ENCODE peak calls at places on chromosome 12, in six cellular contexts. Z is A549, J is ascending aorta, G is lower lobe of right lung, H is HCT116, P is psoas muscle. K is an unnamed sample. For H3K9me3, the result is how much of the 10 kb centered on the place peaks cover.

GRCh38 chr12:51788876-51789275 is 59.6 kb downstream of the FIGNL2 start:
- DNase-seq in Z (no peak), J (no peak), G (no peak), H (no peak), P (no peak), K (no peak)

GRCh38 chr12:77062846-77063461 is 2.4 kb downstream of the E2F7 start:
- DNase-seq in Z (no peak), J (no peak), G (no peak), H (no peak), P (no peak), K (no peak)

GRCh38 chr12:5227722-5228274 is 184.1 kb downstream of the KCNA5 start:
- DNase-seq in Z (no peak), J (no peak), G (no peak), H (no peak), P (no peak), K (no peak)

GRCh38 chr12:39199371-39199770 is 243.5 kb downstream of the KIF21A start:
- DNase-seq in Z (no peak), J (no peak), G (no peak), H (no peak), P (no peak), K (no peak)

GRCh38 chr12:115648463-115648862 is 629.0 kb downstream of the MED13L start:
- DNase-seq in Z (no peak), J (no peak), G (no peak), H (no peak), P (no peak), K (no peak)

GRCh38 chr12:7209958-7210357 is 20.5 kb downstream of the PEX5 start:
- DNase-seq in Z (no peak), J (no peak), G (no peak), H (no peak), P (no peak), K (no peak)

GRCh38 chr12:47039756-47040155 is 39.7 kb upstream of the PCED1B start:
- DNase-seq in Z (peak), J (no peak), G (no peak), H (no peak), P (no peak), K (no peak)

GRCh38 chr12:64733857-64734256 is 25.3 kb downstream of the GNS start:
- DNase-seq in Z (peak), J (peak), G (no peak), H (peak), P (peak), K (peak)

GRCh38 chr12:76042147-76042546 is 10.6 kb upstream of the PHLDA1 start:
- DNase-seq in Z (no peak), J (no peak), G (no peak), H (no peak), P (no peak), K (no peak)

GRCh38 chr12:54159140-54159539 is 29.6 kb downstream of the SMUG1 start:
- DNase-seq in Z (no peak), J (no peak), G (no peak), H (peak), P (no peak), K (no peak)

GRCh38 chr12:16424531-16424930 is 77.1 kb downstream of the MGST1 start:
- DNase-seq in Z (no peak), J (no peak), G (no peak), H (no peak), P (no peak), K (no peak)

GRCh38 chr12:69927145-69927544 is 102.1 kb downstream of the MYRFL start:
- DNase-seq in Z (no peak), J (no peak), G (no peak), H (no peak), P (no peak), K (no peak)

GRCh38 chr12:65858831-65859230 is 34.5 kb downstream of the HMGA2 start:
- DNase-seq in Z (no peak), J (no peak), G (no peak), H (no peak), P (no peak), K (no peak)

GRCh38 chr12:7190268-7191055 is 976 bp downstream of the PEX5 start:
- DNase-seq in Z (peak), J (peak), G (peak), H (no peak), P (peak), K (no peak)

GRCh38 chr12:95205685-95206084 is 11.6 kb downstream of the FGD6 start:
- DNase-seq in Z (peak), J (peak), G (no peak), H (no peak), P (no peak), K (peak)

GRCh38 chr12:116337312-116337711 is 59.8 kb upstream of the MED13L start:
- DNase-seq in Z (no peak), J (no peak), G (no peak), H (no peak), P (no peak), K (no peak)

GRCh38 chr12:63857771-63858670 is 13.5 kb downstream of the SRGAP1 start:
- DNase-seq in Z (peak), J (no peak), G (no peak), H (no peak), P (no peak), K (no peak)

GRCh38 chr12:120861074-120861795 is 42.9 kb downstream of the SPPL3 start:
- DNase-seq in Z (no peak), J (no peak), G (no peak), H (no peak), P (no peak), K (no peak)

GRCh38 chr12:44246481-44247105 is 410.7 kb downstream of the TMEM117 start:
- DNase-seq in Z (no peak), J (no peak), G (no peak), H (no peak), P (no peak), K (no peak)

GRCh38 chr12:46383654-46384450 is 11.3 kb upstream of the SLC38A2 start:
- DNase-seq in Z (peak), J (peak), G (peak), H (peak), P (peak), K (peak)

GRCh38 chr12:9673404-9674225 is 4.1 kb downstream of the CLEC2D start:
- DNase-seq in Z (peak), J (peak), G (peak), H (peak), P (peak), K (peak)

GRCh38 chr12:75087656-75088055 is 122.0 kb downstream of the KCNC2 start:
- DNase-seq in Z (peak), J (no peak), G (no peak), H (peak), P (no peak), K (no peak)

GRCh38 chr12:15116073-15116472 is 105.1 kb downstream of the RERG start:
- DNase-seq in Z (no peak), J (no peak), G (no peak), H (no peak), P (no peak), K (no peak)

GRCh38 chr12:6818246-6819006 is 3.2 kb upstream of the GPR162 start:
- DNase-seq in Z (no peak), J (no peak), G (no peak), H (no peak), P (no peak), K (no peak)

GRCh38 chr12:43284441-43284840 is 267.6 kb downstream of the ADAMTS20 start:
- DNase-seq in Z (no peak), J (no peak), G (no peak), H (no peak), P (no peak), K (no peak)

GRCh38 chr12:20624718-20625117 is 70.4 kb upstream of the SLCO1C1 start:
- DNase-seq in Z (peak), J (no peak), G (no peak), H (peak), P (no peak), K (no peak)

GRCh38 chr12:125171267-125171666 is 106.0 kb downstream of the AACS start:
- DNase-seq in Z (no peak), J (no peak), G (no peak), H (no peak), P (no peak), K (no peak)

GRCh38 chr12:91355150-91356006 is 172.8 kb upstream of the DCN start:
- DNase-seq in Z (peak), J (peak), G (peak), H (peak), P (peak), K (no peak)

GRCh38 chr12:21657336-21658077 is at the start of gene LDHB:
- DNase-seq in Z (peak), J (peak), G (peak), H (peak), P (peak), K (peak)

GRCh38 chr12:10385181-10385613 is 4.6 kb downstream of the KLRK1 start:
- DNase-seq in Z (peak), J (no peak), G (no peak), H (no peak), P (no peak), K (no peak)

GRCh38 chr12:6769003-6769389 is 2.8 kb downstream of the PTMS start:
- DNase-seq in Z (peak), J (no peak), G (no peak), H (no peak), P (peak), K (no peak)

GRCh38 chr12:26647091-26647490 is 185.9 kb downstream of the ITPR2 start:
- DNase-seq in Z (no peak), J (no peak), G (no peak), H (no peak), P (no peak), K (no peak)
- H3K9me3 ChIP-seq in Z (under half), J (under half), G (under half), H (under half), P (under half), K (under half)

GRCh38 chr12:26948309-26948708 is 10.0 kb downstream of the FGFR1OP2 start:
- DNase-seq in Z (no peak), J (no peak), G (no peak), H (no peak), P (no peak), K (no peak)
- H3K9me3 ChIP-seq in Z (under half), J (under half), G (under half), H (under half), P (under half), K (under half)

GRCh38 chr12:3134526-3135135 is 57.5 kb downstream of the TSPAN9 start:
- DNase-seq in Z (no peak), J (no peak), G (no peak), H (no peak), P (no peak), K (no peak)
- H3K9me3 ChIP-seq in Z (under half), J (under half), G (under half), H (under half), P (under half), K (under half)

DNA sequence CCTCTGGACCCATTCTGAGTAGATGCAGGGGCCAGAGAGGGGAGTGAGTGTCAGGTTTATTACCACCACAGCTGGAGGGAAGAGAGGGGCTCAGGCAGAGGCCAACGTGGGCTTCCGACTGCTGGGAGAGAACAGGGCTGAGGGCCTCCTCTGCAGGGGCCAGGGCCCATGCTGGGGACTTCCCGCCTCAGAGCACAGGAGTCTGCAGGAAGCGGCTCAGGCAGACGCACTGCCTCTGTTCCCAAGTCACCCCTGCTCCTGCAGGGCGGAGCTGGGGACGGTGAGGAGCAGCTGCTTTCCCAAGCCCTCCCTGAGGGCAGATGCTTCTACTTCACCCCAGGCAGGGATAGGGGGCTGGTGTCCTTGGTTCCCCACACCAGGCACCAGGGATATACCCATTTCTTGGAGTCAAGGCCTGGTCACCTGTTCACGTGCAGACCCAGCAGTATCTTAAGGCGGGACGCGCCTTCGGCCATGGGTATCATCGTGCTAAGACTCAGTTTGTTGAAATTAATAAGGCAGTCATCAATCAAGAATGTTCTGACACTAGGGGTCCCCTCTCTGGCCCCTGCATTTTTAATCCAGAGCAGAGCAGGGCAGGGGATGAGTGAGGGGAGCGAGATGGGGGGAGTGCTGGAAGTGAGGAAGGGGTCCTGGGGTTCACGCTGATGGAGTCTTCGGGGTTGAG is 100.0 kb downstream of the PIWIL1 start:
- DNase-seq in Z (no peak), J (no peak), G (peak), H (no peak), P (no peak), K (peak)
- H3K9me3 ChIP-seq in Z (under half), J (under half), G (under half), H (under half), P (under half), K (under half)

DNA sequence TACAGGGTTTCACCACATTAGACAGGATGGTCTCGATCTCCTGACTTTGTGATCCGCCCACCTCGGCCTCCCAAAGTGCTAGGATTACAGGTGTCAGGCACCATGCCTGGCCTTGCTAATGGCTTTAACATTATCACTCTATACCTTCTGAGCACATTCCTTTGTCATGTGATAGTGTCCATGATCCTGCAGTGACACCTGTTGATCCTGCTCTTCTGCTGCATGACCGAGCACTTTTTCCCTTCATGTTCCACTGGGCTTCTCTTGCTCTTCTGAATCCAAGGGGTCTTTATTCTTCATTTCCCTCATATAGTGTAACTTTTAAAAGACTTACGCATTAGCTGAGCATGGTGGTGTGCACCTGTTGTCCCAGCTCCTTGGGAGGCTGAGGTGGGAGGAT is 11.6 kb downstream of the ZNF268 start:
- DNase-seq in Z (no peak), J (no peak), G (no peak), H (no peak), P (no peak), K (no peak)
- H3K9me3 ChIP-seq in Z (half or more), J (half or more), G (half or more), H (under half), P (half or more), K (under half)

GRCh38 chr12:56189336-56189917 is at the start of gene SMARCC2:
- DNase-seq in Z (peak), J (peak), G (peak), H (peak), P (peak), K (peak)
- H3K9me3 ChIP-seq in Z (under half), J (under half), G (under half), H (under half), P (under half), K (under half)

GRCh38 chr12:132367401-132367851 is 38.0 kb upstream of the GALNT9 start:
- DNase-seq in Z (no peak), J (no peak), G (peak), H (no peak), P (no peak), K (peak)
- H3K9me3 ChIP-seq in Z (under half), J (under half), G (under half), H (under half), P (under half), K (under half)

GRCh38 chr12:133061954-133062353 is 18.8 kb upstream of the ZNF140 start:
- DNase-seq in Z (no peak), J (no peak), G (no peak), H (no peak), P (no peak), K (no peak)

GRCh38 chr12:133058203-133059125 is 21.2 kb downstream of the ZNF84 start:
- DNase-seq in Z (peak), J (no peak), G (no peak), H (no peak), P (no peak), K (no peak)

DNA sequence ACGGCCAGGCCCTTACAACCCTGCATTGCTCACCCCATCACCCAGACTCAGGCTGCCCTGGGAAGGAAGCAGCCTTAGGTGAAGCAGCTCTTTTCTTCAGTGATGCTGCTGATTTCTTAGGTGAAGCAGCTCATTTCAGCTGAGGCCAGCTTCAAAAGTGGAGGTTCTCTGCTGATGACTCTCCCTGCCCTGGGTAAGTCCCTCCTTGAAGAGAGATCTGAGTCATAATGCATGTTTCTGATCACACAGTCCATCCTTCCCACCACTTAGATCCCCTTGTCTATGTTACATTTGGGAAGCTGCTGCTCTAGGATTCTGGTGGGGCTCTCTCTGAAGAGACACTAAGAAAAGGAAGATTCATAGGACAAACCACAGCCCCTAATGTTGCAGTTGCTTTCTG is 17.2 kb upstream of the ZNF140 start:
- DNase-seq in Z (no peak), J (no peak), G (no peak), H (no peak), P (no peak), K (no peak)
- H3K9me3 ChIP-seq in Z (half or more), J (half or more), G (half or more), H (half or more), P (half or more), K (half or more)

DNA sequence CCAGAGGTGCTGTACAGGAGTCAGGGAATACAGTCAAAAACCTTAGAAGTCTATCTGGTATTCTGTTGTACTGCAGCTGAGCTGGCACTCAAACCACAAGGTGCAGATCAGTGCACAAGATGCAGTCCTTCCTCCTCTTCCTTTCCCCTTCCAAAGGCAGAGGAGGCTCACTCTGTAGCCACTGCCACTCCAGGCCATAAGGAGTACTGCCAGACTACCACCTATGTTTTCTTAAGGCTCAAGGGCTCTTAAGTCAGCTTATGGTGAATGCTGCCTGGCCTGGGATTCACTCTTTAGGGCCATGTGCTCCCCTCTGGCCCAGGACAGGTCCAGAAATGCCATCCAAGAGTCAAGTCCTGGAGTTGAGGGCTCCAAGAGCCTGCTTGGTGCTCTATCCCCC is 200.3 kb downstream of the CRADD start:
- DNase-seq in Z (no peak), J (no peak), G (no peak), H (no peak), P (no peak), K (no peak)
- H3K9me3 ChIP-seq in Z (under half), J (under half), G (under half), H (under half), P (under half), K (under half)

GRCh38 chr12:133203344-133204263 is 22.3 kb downstream of the ZNF268 start:
- DNase-seq in Z (peak), J (no peak), G (no peak), H (no peak), P (no peak), K (no peak)

GRCh38 chr12:133204264-133204603 is 22.9 kb downstream of the ZNF268 start:
- DNase-seq in Z (no peak), J (no peak), G (no peak), H (no peak), P (no peak), K (no peak)

GRCh38 chr12:133201888-133202287 is 20.6 kb downstream of the ZNF268 start:
- DNase-seq in Z (no peak), J (no peak), G (no peak), H (no peak), P (no peak), K (no peak)

GRCh38 chr12:133202493-133203343 is 21.4 kb downstream of the ZNF268 start:
- DNase-seq in Z (peak), J (no peak), G (no peak), H (no peak), P (no peak), K (no peak)

DNA sequence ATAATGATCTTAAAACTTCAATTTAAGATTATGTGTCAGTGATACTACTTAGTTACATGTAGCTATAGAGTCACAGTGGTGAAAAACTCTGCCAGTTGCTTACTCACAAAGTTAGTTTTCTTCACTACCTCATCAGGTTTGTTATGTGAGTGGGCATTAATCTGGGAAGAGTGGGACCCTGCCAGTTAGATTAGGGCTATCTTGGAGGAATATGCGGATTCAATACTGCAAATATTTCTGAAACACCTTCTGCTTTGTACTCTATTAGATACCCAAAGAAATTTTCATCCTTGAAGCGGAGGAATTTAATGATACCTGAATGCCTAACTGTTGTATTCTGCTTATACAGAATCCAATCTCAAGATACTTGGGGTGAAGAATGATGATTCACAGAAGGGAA is 25.1 kb downstream of the ZNF268 start:
- DNase-seq in Z (no peak), J (no peak), G (no peak), H (no peak), P (no peak), K (no peak)
- H3K9me3 ChIP-seq in Z (half or more), J (half or more), G (half or more), H (half or more), P (half or more), K (half or more)

K was measured in RWPE2.